ENCODE peak calls at places on chromosomes 2 and 18, in six cellular contexts. One of them, this sample, is unnamed.

GRCh38 chr2:102789349-102790085 is 27.7 kb downstream of the TMEM182 start:
- DNase-seq in naive B cell: no peak
- DNase-seq in fibroblast of villous mesenchyme: no peak
- DNase-seq in H7: no peak
- DNase-seq in SW480: no peak
- DNase-seq in left cardiac atrium: no peak
- DNase-seq in this sample: no peak

GRCh38 chr2:100178085-100178788 is 35.8 kb upstream of the AFF3 start:
- DNase-seq in naive B cell: peak
- DNase-seq in fibroblast of villous mesenchyme: peak
- DNase-seq in H7: peak
- DNase-seq in SW480: peak
- DNase-seq in left cardiac atrium: peak
- DNase-seq in this sample: peak

GRCh38 chr18:46683252-46683651 is 26.2 kb upstream of the LOXHD1 start:
- DNase-seq in naive B cell: no peak
- DNase-seq in fibroblast of villous mesenchyme: no peak
- DNase-seq in H7: no peak
- DNase-seq in SW480: no peak
- DNase-seq in left cardiac atrium: no peak
- DNase-seq in this sample: no peak

GRCh38 chr2:118834901-118835738 is 12.3 kb downstream of the EN1 start:
- DNase-seq in naive B cell: no peak
- DNase-seq in fibroblast of villous mesenchyme: no peak
- DNase-seq in H7: peak
- DNase-seq in SW480: no peak
- DNase-seq in left cardiac atrium: no peak
- DNase-seq in this sample: peak

GRCh38 chr18:9055626-9056025 is 46.9 kb upstream of the NDUFV2 start:
- DNase-seq in naive B cell: no peak
- DNase-seq in fibroblast of villous mesenchyme: no peak
- DNase-seq in H7: no peak
- DNase-seq in SW480: no peak
- DNase-seq in left cardiac atrium: no peak
- DNase-seq in this sample: peak

GRCh38 chr18:55120896-55121295 is 161.6 kb upstream of the CCDC68 start:
- DNase-seq in naive B cell: no peak
- DNase-seq in fibroblast of villous mesenchyme: no peak
- DNase-seq in H7: no peak
- DNase-seq in SW480: no peak
- DNase-seq in left cardiac atrium: no peak
- DNase-seq in this sample: no peak

GRCh38 chr2:113703404-113704299 is 52.8 kb downstream of the SLC35F5 start:
- DNase-seq in naive B cell: no peak
- DNase-seq in fibroblast of villous mesenchyme: no peak
- DNase-seq in H7: no peak
- DNase-seq in SW480: peak
- DNase-seq in left cardiac atrium: no peak
- DNase-seq in this sample: no peak

GRCh38 chr2:32067549-32067948 is 4.2 kb downstream of the SPAST start:
- DNase-seq in naive B cell: no peak
- DNase-seq in fibroblast of villous mesenchyme: peak
- DNase-seq in H7: no peak
- DNase-seq in SW480: no peak
- DNase-seq in left cardiac atrium: no peak
- DNase-seq in this sample: no peak

GRCh38 chr2:130853391-130853790 is 16.7 kb downstream of the ARHGEF4 start:
- DNase-seq in naive B cell: no peak
- DNase-seq in fibroblast of villous mesenchyme: no peak
- DNase-seq in H7: no peak
- DNase-seq in SW480: no peak
- DNase-seq in left cardiac atrium: no peak
- DNase-seq in this sample: no peak

GRCh38 chr2:42424033-42424432 is 63.0 kb upstream of the COX7A2L start:
- DNase-seq in naive B cell: no peak
- DNase-seq in fibroblast of villous mesenchyme: peak
- DNase-seq in H7: no peak
- DNase-seq in SW480: no peak
- DNase-seq in left cardiac atrium: no peak
- DNase-seq in this sample: no peak

GRCh38 chr2:240438810-240439697 is 3.6 kb downstream of the GPC1 start:
- DNase-seq in naive B cell: no peak
- DNase-seq in fibroblast of villous mesenchyme: no peak
- DNase-seq in H7: no peak
- DNase-seq in SW480: no peak
- DNase-seq in left cardiac atrium: peak
- DNase-seq in this sample: peak

GRCh38 chr18:77133051-77133919 is 702 bp upstream of the MBP start:
- DNase-seq in naive B cell: no peak
- DNase-seq in fibroblast of villous mesenchyme: no peak
- DNase-seq in H7: peak
- DNase-seq in SW480: no peak
- DNase-seq in left cardiac atrium: no peak
- DNase-seq in this sample: peak

GRCh38 chr2:44912660-44913059 is 28.8 kb upstream of the SIX3 start:
- DNase-seq in naive B cell: no peak
- DNase-seq in fibroblast of villous mesenchyme: peak
- DNase-seq in H7: no peak
- DNase-seq in SW480: no peak
- DNase-seq in left cardiac atrium: no peak
- DNase-seq in this sample: no peak

GRCh38 chr2:176081993-176082884 is 1.5 kb downstream of the EVX2 start:
- DNase-seq in naive B cell: no peak
- DNase-seq in fibroblast of villous mesenchyme: no peak
- DNase-seq in H7: peak
- DNase-seq in SW480: no peak
- DNase-seq in left cardiac atrium: no peak
- DNase-seq in this sample: peak

GRCh38 chr2:120287183-120288015 is 34.7 kb downstream of the RALB start:
- DNase-seq in naive B cell: no peak
- DNase-seq in fibroblast of villous mesenchyme: peak
- DNase-seq in H7: no peak
- DNase-seq in SW480: no peak
- DNase-seq in left cardiac atrium: no peak
- DNase-seq in this sample: no peak

GRCh38 chr18:3458378-3458777 is 8.4 kb downstream of the TGIF1 start:
- DNase-seq in naive B cell: no peak
- DNase-seq in fibroblast of villous mesenchyme: peak
- DNase-seq in H7: no peak
- DNase-seq in SW480: no peak
- DNase-seq in left cardiac atrium: no peak
- DNase-seq in this sample: no peak

GRCh38 chr18:30999186-30999585 is 43.4 kb downstream of the DSC3 start:
- DNase-seq in naive B cell: no peak
- DNase-seq in fibroblast of villous mesenchyme: no peak
- DNase-seq in H7: no peak
- DNase-seq in SW480: no peak
- DNase-seq in left cardiac atrium: no peak
- DNase-seq in this sample: no peak

GRCh38 chr2:148903946-148904345 is 28.9 kb downstream of the KIF5C start:
- DNase-seq in naive B cell: no peak
- DNase-seq in fibroblast of villous mesenchyme: no peak
- DNase-seq in H7: no peak
- DNase-seq in SW480: no peak
- DNase-seq in left cardiac atrium: no peak
- DNase-seq in this sample: no peak

GRCh38 chr2:138090330-138090729 is 126.1 kb downstream of the HNMT start:
- DNase-seq in naive B cell: no peak
- DNase-seq in fibroblast of villous mesenchyme: peak
- DNase-seq in H7: peak
- DNase-seq in SW480: peak
- DNase-seq in left cardiac atrium: no peak
- DNase-seq in this sample: peak

GRCh38 chr2:20470211-20470610 is 23.3 kb downstream of the RHOB start:
- DNase-seq in naive B cell: no peak
- DNase-seq in fibroblast of villous mesenchyme: no peak
- DNase-seq in H7: no peak
- DNase-seq in SW480: no peak
- DNase-seq in left cardiac atrium: no peak
- DNase-seq in this sample: no peak

GRCh38 chr18:55334875-55335274 is 253.1 kb downstream of the TCF4 start:
- DNase-seq in naive B cell: no peak
- DNase-seq in fibroblast of villous mesenchyme: no peak
- DNase-seq in H7: no peak
- DNase-seq in SW480: no peak
- DNase-seq in left cardiac atrium: peak
- DNase-seq in this sample: no peak

GRCh38 chr2:230217424-230217823 is 2.4 kb downstream of the SP110 start:
- DNase-seq in naive B cell: peak
- DNase-seq in fibroblast of villous mesenchyme: peak
- DNase-seq in H7: no peak
- DNase-seq in SW480: no peak
- DNase-seq in left cardiac atrium: no peak
- DNase-seq in this sample: no peak

GRCh38 chr2:197097578-197098366 is 171.3 kb upstream of the PGAP1 start:
- DNase-seq in naive B cell: no peak
- DNase-seq in fibroblast of villous mesenchyme: peak
- DNase-seq in H7: no peak
- DNase-seq in SW480: no peak
- DNase-seq in left cardiac atrium: peak
- DNase-seq in this sample: no peak

GRCh38 chr2:213253162-213253561 is 31.1 kb upstream of the SPAG16 start:
- DNase-seq in naive B cell: no peak
- DNase-seq in fibroblast of villous mesenchyme: no peak
- DNase-seq in H7: no peak
- DNase-seq in SW480: no peak
- DNase-seq in left cardiac atrium: no peak
- DNase-seq in this sample: no peak

GRCh38 chr2:233600361-233600760 is 17.1 kb upstream of the UGT1A8 start:
- DNase-seq in naive B cell: no peak
- DNase-seq in fibroblast of villous mesenchyme: peak
- DNase-seq in H7: no peak
- DNase-seq in SW480: no peak
- DNase-seq in left cardiac atrium: no peak
- DNase-seq in this sample: no peak

GRCh38 chr2:112679484-112679883 is 33.7 kb downstream of the SLC20A1 start:
- DNase-seq in naive B cell: no peak
- DNase-seq in fibroblast of villous mesenchyme: no peak
- DNase-seq in H7: no peak
- DNase-seq in SW480: no peak
- DNase-seq in left cardiac atrium: peak
- DNase-seq in this sample: no peak

GRCh38 chr2:119205001-119205669 is 18.5 kb upstream of the STEAP3 start:
- DNase-seq in naive B cell: no peak
- DNase-seq in fibroblast of villous mesenchyme: no peak
- DNase-seq in H7: no peak
- DNase-seq in SW480: no peak
- DNase-seq in left cardiac atrium: no peak
- DNase-seq in this sample: no peak

GRCh38 chr2:238667008-238667407 is 180.9 kb upstream of the TWIST2 start:
- DNase-seq in naive B cell: no peak
- DNase-seq in fibroblast of villous mesenchyme: peak
- DNase-seq in H7: no peak
- DNase-seq in SW480: no peak
- DNase-seq in left cardiac atrium: no peak
- DNase-seq in this sample: no peak

GRCh38 chr18:8097942-8098341 is 511.3 kb upstream of the RAB12 start:
- DNase-seq in naive B cell: no peak
- DNase-seq in fibroblast of villous mesenchyme: no peak
- DNase-seq in H7: no peak
- DNase-seq in SW480: no peak
- DNase-seq in left cardiac atrium: no peak
- DNase-seq in this sample: no peak

GRCh38 chr18:11553098-11553940 is 56.1 kb upstream of the SLC35G4 start:
- DNase-seq in naive B cell: peak
- DNase-seq in fibroblast of villous mesenchyme: peak
- DNase-seq in H7: peak
- DNase-seq in SW480: peak
- DNase-seq in left cardiac atrium: no peak
- DNase-seq in this sample: peak

GRCh38 chr18:68667121-68667520 is 47.8 kb downstream of the TMX3 start:
- DNase-seq in naive B cell: no peak
- DNase-seq in fibroblast of villous mesenchyme: peak
- DNase-seq in H7: no peak
- DNase-seq in SW480: no peak
- DNase-seq in left cardiac atrium: no peak
- DNase-seq in this sample: no peak

GRCh38 chr2:73107211-73107926 is 5.4 kb downstream of the RAB11FIP5 start:
- DNase-seq in naive B cell: no peak
- DNase-seq in fibroblast of villous mesenchyme: peak
- DNase-seq in H7: no peak
- DNase-seq in SW480: no peak
- DNase-seq in left cardiac atrium: peak
- DNase-seq in this sample: peak

GRCh38 chr2:144510206-144510991 is 9.5 kb downstream of the ZEB2 start:
- DNase-seq in naive B cell: no peak
- DNase-seq in fibroblast of villous mesenchyme: peak
- DNase-seq in H7: peak
- DNase-seq in SW480: no peak
- DNase-seq in left cardiac atrium: no peak
- DNase-seq in this sample: peak

GRCh38 chr2:17035010-17035409 is 369.4 kb upstream of the CYRIA start:
- DNase-seq in naive B cell: no peak
- DNase-seq in fibroblast of villous mesenchyme: no peak
- DNase-seq in H7: no peak
- DNase-seq in SW480: no peak
- DNase-seq in left cardiac atrium: no peak
- DNase-seq in this sample: no peak

GRCh38 chr2:33890686-33891085 is 291.6 kb upstream of the FAM98A start:
- DNase-seq in naive B cell: no peak
- DNase-seq in fibroblast of villous mesenchyme: no peak
- DNase-seq in H7: no peak
- DNase-seq in SW480: no peak
- DNase-seq in left cardiac atrium: no peak
- DNase-seq in this sample: no peak

GRCh38 chr18:61546598-61546997 is 213.4 kb downstream of the CDH20 start:
- DNase-seq in naive B cell: no peak
- DNase-seq in fibroblast of villous mesenchyme: peak
- DNase-seq in H7: no peak
- DNase-seq in SW480: no peak
- DNase-seq in left cardiac atrium: no peak
- DNase-seq in this sample: no peak

GRCh38 chr18:363327-364115 is 95.7 kb upstream of the THOC1 start:
- DNase-seq in naive B cell: no peak
- DNase-seq in fibroblast of villous mesenchyme: peak
- DNase-seq in H7: no peak
- DNase-seq in SW480: peak
- DNase-seq in left cardiac atrium: no peak
- DNase-seq in this sample: no peak

GRCh38 chr2:24489942-24490673 is 946 bp upstream of the NCOA1 start:
- DNase-seq in naive B cell: no peak
- DNase-seq in fibroblast of villous mesenchyme: peak
- DNase-seq in H7: peak
- DNase-seq in SW480: peak
- DNase-seq in left cardiac atrium: no peak
- DNase-seq in this sample: peak

GRCh38 chr2:241893265-241893664 is 23.7 kb downstream of the RTP5 start:
- DNase-seq in naive B cell: no peak
- DNase-seq in fibroblast of villous mesenchyme: no peak
- DNase-seq in H7: no peak
- DNase-seq in SW480: no peak
- DNase-seq in left cardiac atrium: peak
- DNase-seq in this sample: peak

GRCh38 chr18:48715651-48716354 is 177.0 kb downstream of the CTIF start:
- DNase-seq in naive B cell: peak
- DNase-seq in fibroblast of villous mesenchyme: no peak
- DNase-seq in H7: no peak
- DNase-seq in SW480: no peak
- DNase-seq in left cardiac atrium: peak
- DNase-seq in this sample: no peak

This sample was measured in endodermal cell.